ENCODE peak calls at places on chromosomes 13 and 19, in seven cellular contexts. E is stomach, K is prostate gland, O is pancreas, P is tibial artery, H is colonic mucosa, Y is Peyer's patch. W is an unnamed sample.

GRCh38 chr19:2974342-2974932 is 2.9 kb upstream of the TLE6 start:
- DNase-seq in Y (peak; percentile 52), H (peak; percentile 35), P (peak; percentile 80), K (no peak), O (no peak), E (no peak), W (no peak)

GRCh38 chr19:5627395-5627904 is 4.6 kb downstream of the SAFB start:
- DNase-seq in O (no peak), K (no peak), H (peak; percentile 56), P (peak; percentile 74), E (peak; percentile 39), Y (peak; percentile 80), W (peak; percentile 30)

GRCh38 chr13:23656637-23657036 is 86.4 kb downstream of the TNFRSF19 start:
- DNase-seq in E (no peak), P (no peak), K (no peak), H (no peak), Y (no peak), O (no peak), W (no peak)

GRCh38 chr19:12647490-12648071 is 19.0 kb downstream of the MAN2B1 start:
- DNase-seq in K (peak; percentile 33), O (peak; percentile 94), H (peak; percentile 87), E (peak; percentile 82), Y (peak; percentile 80), P (peak; percentile 77), W (no peak)

GRCh38 chr19:30719991-30720329 is 347.8 kb downstream of the ZNF536 start:
- DNase-seq in Y (no peak), K (peak; percentile 15), P (no peak), H (no peak), E (no peak), O (no peak), W (no peak)

GRCh38 chr13:104750377-104750776 is 1684.2 kb upstream of the SLC10A2 start:
- DNase-seq in H (no peak), P (no peak), K (no peak), E (no peak), Y (no peak), O (no peak), W (no peak)

GRCh38 chr19:18460313-18460712 is 22.4 kb upstream of the ISYNA1 start:
- DNase-seq in Y (peak; percentile 74), H (no peak), K (no peak), E (peak; percentile 63), P (peak; percentile 88), O (peak; percentile 82), W (no peak)

GRCh38 chr19:19388568-19389555 is 16.6 kb upstream of the GATAD2A start:
- DNase-seq in K (no peak), Y (no peak), E (no peak), O (no peak), H (no peak), P (no peak), W (no peak)

GRCh38 chr19:55632463-55632834 is 8.1 kb upstream of the ZNF784 start:
- DNase-seq in K (peak; percentile 93), H (peak; percentile 97), E (peak; percentile 95), P (peak; percentile 86), Y (peak; percentile 98), O (no peak), W (peak; percentile 80)

GRCh38 chr13:113297370-113297871 is 382 bp downstream of the LAMP1 start:
- DNase-seq in P (peak; percentile 72), K (no peak), H (peak; percentile 27), O (peak; percentile 85), Y (peak; percentile 62), E (no peak), W (peak; percentile 60)

GRCh38 chr13:111961793-111962192 is 105.2 kb upstream of the SOX1 start:
- DNase-seq in K (no peak), O (no peak), Y (no peak), H (no peak), P (no peak), E (no peak), W (no peak)

GRCh38 chr19:33303791-33304759 is 1.7 kb upstream of the CEBPA start:
- DNase-seq in E (peak; percentile 56), O (no peak), H (no peak), Y (peak; percentile 47), P (no peak), K (peak; percentile 41), W (no peak)

GRCh38 chr19:9839415-9839814 is 4.3 kb downstream of the PIN1 start:
- DNase-seq in Y (no peak), H (no peak), E (no peak), K (peak; percentile 76), P (no peak), O (no peak), W (no peak)

GRCh38 chr19:13022859-13023636 is 27.8 kb downstream of the NFIX start:
- DNase-seq in E (peak; percentile 68), Y (peak; percentile 79), K (peak; percentile 93), P (peak; percentile 95), O (no peak), H (peak; percentile 84), W (no peak)

GRCh38 chr19:46828484-46828883 is 22.2 kb downstream of the AP2S1 start:
- DNase-seq in H (no peak), K (no peak), E (no peak), Y (no peak), P (no peak), O (no peak), W (no peak)

GRCh38 chr19:632228-633067 is 889 bp downstream of the POLRMT start:
- DNase-seq in E (no peak), H (peak; percentile 77), K (no peak), P (no peak), Y (peak; percentile 81), O (peak; percentile 79), W (no peak)

GRCh38 chr19:633786-634639 is 676 bp upstream of the POLRMT start:
- DNase-seq in O (no peak), H (no peak), P (no peak), K (no peak), Y (no peak), E (no peak), W (no peak)

GRCh38 chr19:634975-635652 is 1.8 kb upstream of the POLRMT start:
- DNase-seq in P (no peak), K (no peak), Y (no peak), E (no peak), O (peak; percentile 72), H (no peak), W (no peak)

GRCh38 chr19:629961-630714 is 3.2 kb downstream of the POLRMT start:
- DNase-seq in K (no peak), O (peak; percentile 65), H (no peak), E (no peak), Y (no peak), P (no peak), W (no peak)

DNA sequence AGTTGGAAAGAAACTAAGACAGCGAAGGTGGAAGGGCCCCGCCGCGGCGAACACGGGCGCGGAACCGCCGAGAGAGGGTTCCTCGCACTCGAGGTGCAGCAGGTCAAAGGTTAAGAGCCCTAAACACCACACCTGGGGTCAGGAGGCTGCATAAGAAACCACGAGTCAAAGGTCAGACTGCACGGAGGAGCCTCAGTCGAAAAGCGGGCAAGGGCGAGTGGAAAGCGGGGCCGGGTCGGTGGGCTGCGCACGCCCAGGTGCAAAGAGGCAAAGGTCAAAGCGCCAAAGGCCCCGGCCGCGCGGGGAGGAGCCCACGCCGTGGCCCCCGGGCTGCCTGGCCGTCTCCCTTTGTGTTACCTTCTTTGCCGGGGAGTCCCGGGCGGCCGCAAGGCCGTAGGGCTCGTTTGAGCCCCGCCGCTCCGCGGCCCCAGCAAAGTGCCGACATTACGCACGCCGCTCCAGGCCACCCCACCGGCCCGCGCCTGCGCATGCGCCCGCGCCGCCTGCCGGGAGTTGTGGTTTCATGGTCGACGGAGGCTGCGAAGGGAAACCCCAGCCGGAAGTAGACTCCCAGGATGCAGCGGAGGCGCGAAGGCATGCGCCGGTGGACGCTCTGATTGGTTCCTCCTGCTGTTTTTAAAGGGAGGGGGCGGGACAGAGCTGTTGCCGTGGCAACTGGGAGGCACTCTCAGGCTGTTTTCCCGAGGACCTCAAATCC is at the start of gene POLRMT:
- DNase-seq in E (peak; percentile 99), H (peak; percentile 99), Y (peak; percentile 99), O (peak; percentile 100), P (peak; percentile 99), K (peak; percentile 97), W (peak; percentile 88)
- TF ChIP-seq CTCF in E (no peak), H (no peak), Y (peak; percentile 23), O (no peak), P (no peak), K (no peak), W (no peak)

GRCh38 chr19:17162580-17162979 is 52.6 kb upstream of the USE1 start:
- DNase-seq in O (no peak), K (no peak), Y (no peak), P (no peak), H (no peak), E (no peak), W (no peak)

GRCh38 chr19:17160908-17161307 is 54.2 kb upstream of the USE1 start:
- DNase-seq in K (no peak), E (no peak), Y (peak; percentile 52), P (no peak), H (no peak), O (no peak), W (peak; percentile 40)

GRCh38 chr19:17156947-17157302 is 58.2 kb upstream of the USE1 start:
- DNase-seq in Y (peak; percentile 55), E (no peak), O (no peak), P (no peak), K (no peak), H (no peak), W (no peak)

GRCh38 chr19:17158584-17158983 is 56.6 kb upstream of the USE1 start:
- DNase-seq in H (no peak), O (no peak), E (no peak), K (no peak), P (no peak), Y (no peak), W (no peak)

DNA sequence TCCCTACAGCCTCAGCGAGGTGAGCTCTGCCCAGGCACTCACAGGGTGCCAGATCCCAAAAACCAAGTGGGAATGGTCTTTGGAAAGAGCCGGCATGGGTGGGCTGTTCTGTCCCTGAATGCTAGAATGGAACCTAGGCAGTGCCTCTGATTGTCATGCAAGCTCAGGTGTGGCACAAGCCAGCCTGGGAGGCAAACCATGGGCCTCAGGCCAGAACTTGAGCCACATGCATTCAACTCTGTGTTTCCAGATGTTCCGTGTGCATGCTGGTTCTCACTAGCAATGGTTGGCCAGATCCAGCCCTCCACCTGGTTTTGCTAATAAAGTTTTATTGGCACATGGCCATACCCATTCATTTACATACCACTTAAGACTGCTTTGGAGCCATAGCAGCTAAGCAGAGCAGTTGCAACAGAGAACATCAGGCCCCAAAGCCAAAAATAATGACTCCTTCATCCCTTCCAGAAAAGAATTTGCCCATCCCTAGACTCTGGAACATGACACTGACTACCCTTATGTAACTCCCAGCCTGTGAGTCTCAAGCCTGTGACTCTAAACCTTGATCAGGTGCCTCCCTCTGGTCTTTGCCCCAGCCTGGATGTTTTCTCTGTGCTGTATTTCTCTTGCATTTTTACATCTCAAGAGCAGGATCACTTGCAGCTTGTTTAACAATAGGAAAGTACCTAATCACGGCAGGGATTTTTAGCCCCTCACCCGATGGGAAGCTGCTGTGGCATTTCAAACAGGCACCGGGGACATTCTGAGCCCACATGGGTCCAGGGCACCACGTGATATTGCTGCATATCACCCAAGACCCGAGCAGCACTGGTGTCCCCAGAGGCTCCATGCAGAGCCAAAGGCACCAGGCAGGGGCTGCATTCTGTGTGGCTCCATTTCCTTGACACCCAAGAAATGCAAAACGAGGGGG is 55.4 kb upstream of the USE1 start:
- DNase-seq in Y (no peak), O (no peak), P (no peak), E (no peak), H (no peak), K (no peak), W (no peak)
- H3K36me3 ChIP-seq in Y (no peaks in the 10 kb centered on the region), O (no peaks in the 10 kb centered on the region), P (peaks cover 97% of the 10 kb centered on the region), E (peaks cover 100% of the 10 kb centered on the region), H (peaks cover 6% of the 10 kb centered on the region), K (peaks cover 6% of the 10 kb centered on the region), W (peaks cover 45% of the 10 kb centered on the region)

GRCh38 chr19:50497030-50497420 is 14.0 kb downstream of the JOSD2 start:
- DNase-seq in O (peak; percentile 35), E (no peak), P (peak; percentile 39), K (no peak), Y (no peak), H (no peak), W (no peak)
- H3K27me3 ChIP-seq in O (no peaks in the 10 kb centered on the region), E (no peaks in the 10 kb centered on the region), P (no peaks in the 10 kb centered on the region), K (no peaks in the 10 kb centered on the region), Y (no peaks in the 10 kb centered on the region), H (no peaks in the 10 kb centered on the region), W (no peaks in the 10 kb centered on the region)

GRCh38 chr19:4497770-4498389 is 20.4 kb downstream of the PLIN4 start:
- DNase-seq in E (no peak), P (no peak), K (no peak), O (peak; percentile 69), H (no peak), Y (no peak), W (no peak)
- TF ChIP-seq CTCF in E (no peak), P (no peak), K (no peak), O (no peak), H (no peak), Y (no peak), W (no peak)